ENCODE peak calls at places on chromosomes 2 and 18, in five cellular contexts. One of them, this sample, is unnamed.

GRCh38 chr2:96760986-96761832 is 507 bp downstream of the CNNM4 start:
- DNase-seq in mesendoderm: peak; percentile 26
- DNase-seq in neuronal stem cell: no peak
- DNase-seq in mesenchymal stem cell: peak; percentile 21
- DNase-seq in H9: peak; percentile 50
- DNase-seq in this sample: no peak

GRCh38 chr2:160294339-160294803 is 94.3 kb upstream of the ITGB6 start:
- DNase-seq in H9: no peak
- DNase-seq in neuronal stem cell: no peak
- DNase-seq in mesenchymal stem cell: peak; percentile 91
- DNase-seq in mesendoderm: no peak
- DNase-seq in this sample: peak; percentile 92

GRCh38 chr2:38875576-38876367 is at the start of the genes DHX57 and MORN2:
- DNase-seq in mesenchymal stem cell: peak; percentile 88
- DNase-seq in H9: peak; percentile 93
- DNase-seq in neuronal stem cell: peak; percentile 68
- DNase-seq in mesendoderm: peak; percentile 95
- DNase-seq in this sample: peak; percentile 74

GRCh38 chr18:79570266-79571201 is 109.1 kb upstream of the CTDP1 start:
- DNase-seq in mesenchymal stem cell: peak; percentile 67
- DNase-seq in neuronal stem cell: no peak
- DNase-seq in H9: peak; percentile 26
- DNase-seq in mesendoderm: peak; percentile 38
- DNase-seq in this sample: peak; percentile 87

GRCh38 chr18:23926590-23926989 is 88.0 kb upstream of the TTC39C start:
- DNase-seq in H9: no peak
- DNase-seq in mesendoderm: no peak
- DNase-seq in neuronal stem cell: no peak
- DNase-seq in mesenchymal stem cell: no peak
- DNase-seq in this sample: no peak

GRCh38 chr2:62340981-62341624 is 145.2 kb downstream of the B3GNT2 start:
- DNase-seq in mesenchymal stem cell: peak; percentile 60
- DNase-seq in H9: no peak
- DNase-seq in neuronal stem cell: no peak
- DNase-seq in mesendoderm: peak; percentile 83
- DNase-seq in this sample: no peak

GRCh38 chr18:48657446-48658120 is 118.8 kb downstream of the CTIF start:
- DNase-seq in mesenchymal stem cell: no peak
- DNase-seq in mesendoderm: no peak
- DNase-seq in neuronal stem cell: no peak
- DNase-seq in H9: no peak
- DNase-seq in this sample: no peak

GRCh38 chr2:101991731-101992145 is at the start of gene IL1R2:
- DNase-seq in H9: no peak
- DNase-seq in neuronal stem cell: no peak
- DNase-seq in mesendoderm: no peak
- DNase-seq in mesenchymal stem cell: no peak
- DNase-seq in this sample: no peak

GRCh38 chr2:232376713-232377112 is 1.8 kb upstream of the ALPP start:
- DNase-seq in H9: no peak
- DNase-seq in mesenchymal stem cell: no peak
- DNase-seq in mesendoderm: no peak
- DNase-seq in neuronal stem cell: no peak
- DNase-seq in this sample: no peak

GRCh38 chr2:231332872-231333500 is 62.5 kb upstream of the B3GNT7 start:
- DNase-seq in mesendoderm: no peak
- DNase-seq in neuronal stem cell: no peak
- DNase-seq in mesenchymal stem cell: no peak
- DNase-seq in H9: no peak
- DNase-seq in this sample: peak; percentile 42

GRCh38 chr2:215171826-215172225 is 33.4 kb upstream of the ABCA12 start:
- DNase-seq in H9: no peak
- DNase-seq in neuronal stem cell: no peak
- DNase-seq in mesenchymal stem cell: no peak
- DNase-seq in mesendoderm: no peak
- DNase-seq in this sample: no peak

DNA sequence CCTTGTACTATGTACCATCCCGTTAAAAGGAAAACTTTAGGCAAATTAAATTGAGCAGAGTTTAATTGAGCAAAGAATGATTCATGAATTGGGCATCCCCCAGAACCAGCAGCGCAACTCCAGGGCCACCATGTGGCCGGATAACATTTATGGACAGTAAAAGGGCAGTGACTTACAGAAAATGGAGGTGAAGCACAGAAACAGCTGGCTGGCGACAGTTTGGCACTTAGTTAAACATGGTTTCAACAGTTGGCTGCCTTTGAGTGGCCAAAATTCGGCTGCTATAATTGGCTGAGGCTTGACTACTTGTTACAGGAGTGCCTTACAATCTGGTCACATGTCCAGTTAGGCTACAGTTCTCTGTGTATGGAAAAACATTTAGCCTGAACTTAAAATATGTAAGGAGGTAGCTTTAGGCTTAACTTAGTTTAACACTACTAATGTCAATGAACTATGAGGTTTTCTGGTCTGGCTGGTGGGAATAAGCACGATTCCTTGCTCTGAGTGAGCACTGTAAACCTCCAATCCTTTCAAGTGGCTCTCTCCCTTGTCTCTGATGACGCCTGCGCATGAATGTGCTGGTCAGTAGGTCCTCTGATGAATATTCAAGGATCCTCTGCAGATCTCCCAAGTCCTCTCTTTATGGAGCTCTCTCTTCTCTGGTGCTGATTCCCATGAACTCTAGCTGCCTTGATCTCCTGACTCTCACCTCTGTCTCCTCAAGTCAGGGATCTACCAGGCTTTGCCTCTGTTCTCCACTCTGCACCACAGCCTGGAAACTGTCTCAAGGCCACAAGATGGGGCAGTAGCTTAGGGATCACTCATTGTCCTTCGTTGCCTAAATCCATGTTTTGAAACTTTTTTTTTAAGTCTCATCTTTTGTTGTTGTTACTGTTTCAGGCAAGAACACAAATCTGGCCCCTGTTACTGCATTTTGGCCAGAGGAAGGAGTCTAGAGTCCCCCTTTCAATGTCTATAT is 24.4 kb upstream of the RAB31 start:
- DNase-seq in mesendoderm: peak; percentile 87
- DNase-seq in mesenchymal stem cell: peak; percentile 79
- DNase-seq in neuronal stem cell: no peak
- DNase-seq in H9: no peak
- DNase-seq in this sample: peak; percentile 70
- H2BK120ac ChIP-seq in mesendoderm: no peak overlapping the region
- H2BK120ac ChIP-seq in mesenchymal stem cell: no peak overlapping the region
- H2BK120ac ChIP-seq in neuronal stem cell: no peak overlapping the region
- H2BK120ac ChIP-seq in H9: no peak overlapping the region
- H2BK120ac ChIP-seq in this sample: peak overlapping the region; percentile 32

DNA sequence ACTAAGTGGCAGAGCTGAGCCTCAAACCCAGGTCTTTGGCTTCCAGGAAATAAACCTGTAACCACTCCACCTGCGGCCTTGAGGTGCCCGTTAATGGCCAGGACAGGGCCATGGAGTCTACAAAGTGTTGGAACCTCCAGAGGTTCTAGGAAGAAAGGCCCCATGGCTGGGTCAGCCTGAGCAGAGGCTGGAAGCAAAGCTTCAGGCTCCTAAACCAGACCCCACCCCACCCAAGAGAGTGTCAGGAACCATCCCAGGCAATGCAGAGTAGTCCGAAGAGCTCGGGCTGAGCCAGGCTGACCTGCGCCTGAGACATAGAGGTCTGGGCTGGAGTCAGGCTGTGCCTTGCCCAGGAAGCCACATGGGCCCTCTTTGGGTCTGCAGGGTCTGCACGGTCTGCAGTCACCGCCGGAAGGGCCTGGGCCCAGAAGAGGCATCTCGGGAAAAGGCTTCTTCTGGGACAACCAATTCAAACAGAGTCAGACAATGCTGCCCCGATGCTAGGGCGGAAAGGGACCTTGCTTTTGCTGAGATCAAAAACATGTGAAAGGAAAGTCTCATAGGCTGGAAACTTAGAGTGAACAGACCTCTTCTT is 6.4 kb downstream of the CIB4 start:
- DNase-seq in mesenchymal stem cell: no peak
- DNase-seq in neuronal stem cell: no peak
- DNase-seq in mesendoderm: no peak
- DNase-seq in H9: no peak
- DNase-seq in this sample: no peak
- H2BK120ac ChIP-seq in mesenchymal stem cell: no peak overlapping the region
- H2BK120ac ChIP-seq in neuronal stem cell: no peak overlapping the region
- H2BK120ac ChIP-seq in mesendoderm: no peak overlapping the region
- H2BK120ac ChIP-seq in H9: no peak overlapping the region
- H2BK120ac ChIP-seq in this sample: no peak overlapping the region

GRCh38 chr2:28678175-28678855 is 73.3 kb upstream of the PPP1CB start:
- DNase-seq in H9: no peak
- DNase-seq in neuronal stem cell: no peak
- DNase-seq in mesenchymal stem cell: no peak
- DNase-seq in mesendoderm: no peak
- DNase-seq in this sample: no peak
- H2BK120ac ChIP-seq in H9: no peak overlapping the region
- H2BK120ac ChIP-seq in neuronal stem cell: no peak overlapping the region
- H2BK120ac ChIP-seq in mesenchymal stem cell: no peak overlapping the region
- H2BK120ac ChIP-seq in mesendoderm: no peak overlapping the region
- H2BK120ac ChIP-seq in this sample: no peak overlapping the region

DNA sequence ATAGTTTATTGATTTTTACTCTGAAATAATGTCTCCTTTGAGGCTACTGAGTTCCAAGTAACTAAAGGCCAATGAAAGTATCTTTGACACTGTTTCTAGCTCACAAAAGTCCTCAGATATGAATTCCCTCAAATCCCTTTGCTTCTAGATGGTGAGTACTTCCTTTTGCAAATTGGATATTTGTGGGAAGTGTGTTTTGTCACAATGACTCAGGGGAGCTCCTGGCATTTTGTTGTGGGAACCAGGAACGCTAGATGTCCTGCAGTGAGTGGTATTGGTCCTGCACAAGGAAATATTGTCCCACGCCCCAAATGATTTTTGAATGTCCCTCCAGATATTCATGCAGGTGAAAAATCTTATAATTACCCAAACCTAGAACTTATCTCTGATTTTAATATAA is 24.3 kb downstream of the TACR1 start:
- DNase-seq in mesendoderm: no peak
- DNase-seq in H9: no peak
- DNase-seq in neuronal stem cell: no peak
- DNase-seq in mesenchymal stem cell: no peak
- DNase-seq in this sample: no peak
- H2BK120ac ChIP-seq in mesendoderm: no peak overlapping the region
- H2BK120ac ChIP-seq in H9: no peak overlapping the region
- H2BK120ac ChIP-seq in neuronal stem cell: no peak overlapping the region
- H2BK120ac ChIP-seq in mesenchymal stem cell: no peak overlapping the region
- H2BK120ac ChIP-seq in this sample: no peak overlapping the region

GRCh38 chr2:33602216-33602830 is 3.2 kb upstream of the FAM98A start:
- DNase-seq in mesendoderm: no peak
- DNase-seq in H9: no peak
- DNase-seq in mesenchymal stem cell: peak; percentile 49
- DNase-seq in neuronal stem cell: no peak
- DNase-seq in this sample: peak; percentile 46

GRCh38 chr2:33598472-33599174 is 476 bp downstream of the FAM98A start:
- DNase-seq in mesenchymal stem cell: peak; percentile 76
- DNase-seq in neuronal stem cell: peak; percentile 15
- DNase-seq in mesendoderm: peak; percentile 64
- DNase-seq in H9: peak; percentile 41
- DNase-seq in this sample: peak; percentile 56

GRCh38 chr2:33597026-33597425 is 2.1 kb downstream of the FAM98A start:
- DNase-seq in H9: no peak
- DNase-seq in neuronal stem cell: no peak
- DNase-seq in mesenchymal stem cell: no peak
- DNase-seq in mesendoderm: no peak
- DNase-seq in this sample: no peak

GRCh38 chr2:33599175-33599942 is at the start of gene FAM98A:
- DNase-seq in H9: peak; percentile 98
- DNase-seq in neuronal stem cell: peak; percentile 97
- DNase-seq in mesendoderm: peak; percentile 99
- DNase-seq in mesenchymal stem cell: peak; percentile 99
- DNase-seq in this sample: peak; percentile 99

DNA sequence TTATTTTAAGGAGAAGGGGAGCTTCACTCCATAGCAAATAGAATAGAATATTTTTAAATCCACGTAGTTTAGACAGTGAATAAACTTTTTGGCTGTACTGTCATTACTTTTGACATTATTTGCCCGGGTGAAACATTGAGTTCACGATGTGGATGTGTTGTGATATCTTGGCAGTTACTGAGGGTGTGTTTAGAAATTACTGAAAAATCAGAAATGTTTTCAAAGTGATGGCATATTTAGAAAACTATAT is 769 bp upstream of the FAM98A start:
- DNase-seq in H9: no peak
- DNase-seq in mesenchymal stem cell: no peak
- DNase-seq in mesendoderm: no peak
- DNase-seq in neuronal stem cell: no peak
- DNase-seq in this sample: no peak
- H2BK120ac ChIP-seq in H9: no peak overlapping the region
- H2BK120ac ChIP-seq in mesenchymal stem cell: no peak overlapping the region
- H2BK120ac ChIP-seq in mesendoderm: no peak overlapping the region
- H2BK120ac ChIP-seq in neuronal stem cell: no peak overlapping the region
- H2BK120ac ChIP-seq in this sample: peak overlapping the region; percentile 25